ENCODE peak calls at places on chromosomes 16 and 17, in four cellular contexts. I is endothelial cell of umbilical vein, A is psoas muscle, Z is astrocyte of the spinal cord. F is an unnamed sample.

GRCh38 chr16:4319454-4319853 is 3.6 kb downstream of the GLIS2 start:
- DNase-seq in I (no peak), A (peak), Z (no peak), F (no peak)

GRCh38 chr17:78723001-78723796 is 58.9 kb downstream of the CYTH1 start:
- DNase-seq in I (no peak), A (peak), Z (peak), F (peak)

GRCh38 chr17:32124985-32125847 is 17.1 kb upstream of the RHOT1 start:
- DNase-seq in I (no peak), A (no peak), Z (no peak), F (no peak)

GRCh38 chr17:50620848-50621247 is 13.8 kb upstream of the ABCC3 start:
- DNase-seq in I (no peak), A (no peak), Z (no peak), F (no peak)

GRCh38 chr17:32341141-32341856 is 674 bp downstream of the C17orf75 start:
- DNase-seq in I (peak), A (no peak), Z (no peak), F (no peak)

GRCh38 chr16:66927918-66928649 is 2.7 kb upstream of the RRAD start:
- DNase-seq in I (no peak), A (peak), Z (no peak), F (no peak)

GRCh38 chr17:44354582-44355309 is 8.9 kb downstream of the FAM171A2 start:
- DNase-seq in I (no peak), A (peak), Z (no peak), F (peak)

GRCh38 chr17:64641499-64641898 is 20.6 kb downstream of the SMURF2 start:
- DNase-seq in I (peak), A (no peak), Z (peak), F (no peak)

GRCh38 chr17:29594441-29595090 is 1.6 kb downstream of the ANKRD13B start:
- DNase-seq in I (no peak), A (no peak), Z (no peak), F (peak)

GRCh38 chr17:29595107-29595942 is 2.4 kb downstream of the ANKRD13B start:
- DNase-seq in I (no peak), A (no peak), Z (peak), F (no peak)

GRCh38 chr17:29596811-29597210 is 3.9 kb downstream of the ANKRD13B start:
- DNase-seq in I (no peak), A (no peak), Z (no peak), F (peak)

GRCh38 chr17:29595943-29596774 is 3.2 kb downstream of the ANKRD13B start:
- DNase-seq in I (no peak), A (no peak), Z (no peak), F (no peak)

GRCh38 chr17:29597361-29598172 is 4.6 kb downstream of the ANKRD13B start:
- DNase-seq in I (no peak), A (no peak), Z (no peak), F (peak)
- H3K4me3 ChIP-seq in I (no peak), A (no peak), Z (no peak), F (no peak)

GRCh38 chr16:53504665-53505064 is 1.7 kb upstream of the AKTIP start:
- DNase-seq in I (peak), A (no peak), Z (peak), F (peak)
- H3K4me3 ChIP-seq in I (no peak), A (peak), Z (no peak), F (no peak)

GRCh38 chr16:48887646-48888045 is 277.7 kb upstream of the N4BP1 start:
- DNase-seq in I (no peak), A (no peak), Z (no peak), F (no peak)

GRCh38 chr16:48881272-48881671 is 271.3 kb upstream of the N4BP1 start:
- DNase-seq in I (no peak), A (no peak), Z (no peak), F (no peak)

GRCh38 chr16:48885456-48885855 is 275.5 kb upstream of the N4BP1 start:
- DNase-seq in I (no peak), A (no peak), Z (no peak), F (no peak)
- H3K4me3 ChIP-seq in I (no peak), A (no peak), Z (no peak), F (no peak)

DNA sequence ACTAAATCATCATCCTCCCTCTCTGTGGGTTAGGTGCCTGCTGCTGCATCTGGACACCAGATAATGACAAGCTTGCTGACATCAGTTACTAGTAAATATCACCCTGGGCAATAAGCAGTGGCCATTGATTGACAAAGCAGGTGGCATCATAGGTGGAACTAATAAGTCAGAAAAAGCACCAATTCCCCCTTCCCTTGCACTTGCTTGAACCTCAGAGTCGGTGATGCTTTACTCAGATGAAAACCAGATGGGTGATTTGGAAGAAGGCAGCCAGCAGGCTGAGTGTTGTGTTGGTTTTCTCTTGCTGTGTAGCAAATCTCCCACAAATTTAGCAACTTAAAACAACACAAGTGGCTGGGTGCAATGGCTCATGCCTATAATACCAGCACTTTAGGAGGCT is 146.9 kb upstream of the NOL11 start:
- DNase-seq in I (no peak), A (no peak), Z (no peak), F (no peak)
- H3K4me3 ChIP-seq in I (no peak), A (no peak), Z (no peak), F (no peak)

F was measured in ovary.